ENCODE peak calls at places on chromosomes 11 and 22, in ten cellular contexts. One of them, this sample, is unnamed.

GRCh38 chr22:44204937-44205712 is 24.4 kb downstream of the PARVG start:
- DNase-seq in stomach: no peak
- DNase-seq in adrenal gland: no peak
- DNase-seq in uterus: no peak
- DNase-seq in heart left ventricle: no peak
- DNase-seq in IMR-90: no peak
- DNase-seq in Peyer's patch: no peak
- DNase-seq in tibial nerve: no peak
- DNase-seq in body of pancreas: no peak
- DNase-seq in HepG2: no peak
- DNase-seq in this sample: no peak

GRCh38 chr11:69636512-69636866 is 4.5 kb upstream of the CCND1 start:
- DNase-seq in stomach: peak
- DNase-seq in adrenal gland: peak
- DNase-seq in uterus: peak
- DNase-seq in heart left ventricle: peak
- DNase-seq in IMR-90: peak
- DNase-seq in Peyer's patch: peak
- DNase-seq in tibial nerve: no peak
- DNase-seq in body of pancreas: peak
- DNase-seq in HepG2: no peak
- DNase-seq in this sample: peak

GRCh38 chr22:40583058-40583741 is 53.3 kb downstream of the MRTFA start:
- DNase-seq in stomach: no peak
- DNase-seq in adrenal gland: no peak
- DNase-seq in uterus: no peak
- DNase-seq in heart left ventricle: no peak
- DNase-seq in IMR-90: no peak
- DNase-seq in Peyer's patch: no peak
- DNase-seq in tibial nerve: no peak
- DNase-seq in body of pancreas: no peak
- DNase-seq in HepG2: no peak
- DNase-seq in this sample: no peak

GRCh38 chr22:45290410-45290936 is 5.7 kb downstream of the UPK3A start:
- DNase-seq in stomach: peak
- DNase-seq in adrenal gland: no peak
- DNase-seq in uterus: no peak
- DNase-seq in heart left ventricle: no peak
- DNase-seq in IMR-90: peak
- DNase-seq in Peyer's patch: peak
- DNase-seq in tibial nerve: no peak
- DNase-seq in body of pancreas: peak
- DNase-seq in HepG2: no peak
- DNase-seq in this sample: no peak

GRCh38 chr11:129947474-129947873 is 52.1 kb upstream of the NFRKB start:
- DNase-seq in stomach: no peak
- DNase-seq in adrenal gland: no peak
- DNase-seq in uterus: no peak
- DNase-seq in heart left ventricle: no peak
- DNase-seq in IMR-90: no peak
- DNase-seq in Peyer's patch: no peak
- DNase-seq in tibial nerve: no peak
- DNase-seq in body of pancreas: no peak
- DNase-seq in HepG2: no peak
- DNase-seq in this sample: no peak

GRCh38 chr11:75678620-75679259 is 9.9 kb upstream of the MAP6 start:
- DNase-seq in stomach: no peak
- DNase-seq in adrenal gland: no peak
- DNase-seq in uterus: no peak
- DNase-seq in heart left ventricle: no peak
- DNase-seq in IMR-90: no peak
- DNase-seq in Peyer's patch: no peak
- DNase-seq in tibial nerve: no peak
- DNase-seq in body of pancreas: no peak
- DNase-seq in HepG2: no peak
- DNase-seq in this sample: no peak

GRCh38 chr22:33274941-33275443 is 216.8 kb upstream of the SYN3 start:
- DNase-seq in stomach: no peak
- DNase-seq in adrenal gland: no peak
- DNase-seq in uterus: no peak
- DNase-seq in heart left ventricle: no peak
- DNase-seq in IMR-90: no peak
- DNase-seq in Peyer's patch: no peak
- DNase-seq in tibial nerve: no peak
- DNase-seq in body of pancreas: no peak
- DNase-seq in HepG2: no peak
- DNase-seq in this sample: no peak

GRCh38 chr11:9834281-9834680 is 170.4 kb downstream of the SWAP70 start:
- DNase-seq in stomach: no peak
- DNase-seq in adrenal gland: no peak
- DNase-seq in uterus: no peak
- DNase-seq in heart left ventricle: no peak
- DNase-seq in IMR-90: no peak
- DNase-seq in Peyer's patch: no peak
- DNase-seq in tibial nerve: no peak
- DNase-seq in body of pancreas: no peak
- DNase-seq in HepG2: no peak
- DNase-seq in this sample: no peak

GRCh38 chr11:12177739-12178338 is 67.4 kb downstream of the MICAL2 start:
- DNase-seq in stomach: no peak
- DNase-seq in adrenal gland: no peak
- DNase-seq in uterus: no peak
- DNase-seq in heart left ventricle: no peak
- DNase-seq in IMR-90: peak
- DNase-seq in Peyer's patch: no peak
- DNase-seq in tibial nerve: no peak
- DNase-seq in body of pancreas: no peak
- DNase-seq in HepG2: no peak
- DNase-seq in this sample: no peak

GRCh38 chr11:131809203-131809948 is 439.0 kb downstream of the NTM start:
- DNase-seq in stomach: no peak
- DNase-seq in adrenal gland: no peak
- DNase-seq in uterus: no peak
- DNase-seq in heart left ventricle: no peak
- DNase-seq in IMR-90: no peak
- DNase-seq in Peyer's patch: no peak
- DNase-seq in tibial nerve: no peak
- DNase-seq in body of pancreas: no peak
- DNase-seq in HepG2: no peak
- DNase-seq in this sample: no peak

GRCh38 chr11:32422545-32422944 is 12.8 kb downstream of the WT1 start:
- DNase-seq in stomach: no peak
- DNase-seq in adrenal gland: no peak
- DNase-seq in uterus: no peak
- DNase-seq in heart left ventricle: no peak
- DNase-seq in IMR-90: no peak
- DNase-seq in Peyer's patch: no peak
- DNase-seq in tibial nerve: no peak
- DNase-seq in body of pancreas: no peak
- DNase-seq in HepG2: no peak
- DNase-seq in this sample: no peak

GRCh38 chr11:12900496-12900895 is 108.6 kb upstream of the RASSF10 start:
- DNase-seq in stomach: no peak
- DNase-seq in adrenal gland: no peak
- DNase-seq in uterus: no peak
- DNase-seq in heart left ventricle: no peak
- DNase-seq in IMR-90: peak
- DNase-seq in Peyer's patch: no peak
- DNase-seq in tibial nerve: no peak
- DNase-seq in body of pancreas: no peak
- DNase-seq in HepG2: peak
- DNase-seq in this sample: no peak

GRCh38 chr22:22400099-22400498 is 108.4 kb downstream of the ZNF280B start:
- DNase-seq in stomach: no peak
- DNase-seq in adrenal gland: no peak
- DNase-seq in uterus: no peak
- DNase-seq in heart left ventricle: no peak
- DNase-seq in IMR-90: no peak
- DNase-seq in Peyer's patch: no peak
- DNase-seq in tibial nerve: no peak
- DNase-seq in body of pancreas: no peak
- DNase-seq in HepG2: no peak
- DNase-seq in this sample: no peak

GRCh38 chr11:7640826-7641225 is 32.5 kb downstream of the CYB5R2 start:
- DNase-seq in stomach: no peak
- DNase-seq in adrenal gland: no peak
- DNase-seq in uterus: no peak
- DNase-seq in heart left ventricle: no peak
- DNase-seq in IMR-90: no peak
- DNase-seq in Peyer's patch: peak
- DNase-seq in tibial nerve: no peak
- DNase-seq in body of pancreas: no peak
- DNase-seq in HepG2: no peak
- DNase-seq in this sample: no peak

GRCh38 chr11:365831-366230 is 3.5 kb upstream of the B4GALNT4 start:
- DNase-seq in stomach: no peak
- DNase-seq in adrenal gland: no peak
- DNase-seq in uterus: no peak
- DNase-seq in heart left ventricle: no peak
- DNase-seq in IMR-90: no peak
- DNase-seq in Peyer's patch: no peak
- DNase-seq in tibial nerve: no peak
- DNase-seq in body of pancreas: no peak
- DNase-seq in HepG2: no peak
- DNase-seq in this sample: no peak

DNA sequence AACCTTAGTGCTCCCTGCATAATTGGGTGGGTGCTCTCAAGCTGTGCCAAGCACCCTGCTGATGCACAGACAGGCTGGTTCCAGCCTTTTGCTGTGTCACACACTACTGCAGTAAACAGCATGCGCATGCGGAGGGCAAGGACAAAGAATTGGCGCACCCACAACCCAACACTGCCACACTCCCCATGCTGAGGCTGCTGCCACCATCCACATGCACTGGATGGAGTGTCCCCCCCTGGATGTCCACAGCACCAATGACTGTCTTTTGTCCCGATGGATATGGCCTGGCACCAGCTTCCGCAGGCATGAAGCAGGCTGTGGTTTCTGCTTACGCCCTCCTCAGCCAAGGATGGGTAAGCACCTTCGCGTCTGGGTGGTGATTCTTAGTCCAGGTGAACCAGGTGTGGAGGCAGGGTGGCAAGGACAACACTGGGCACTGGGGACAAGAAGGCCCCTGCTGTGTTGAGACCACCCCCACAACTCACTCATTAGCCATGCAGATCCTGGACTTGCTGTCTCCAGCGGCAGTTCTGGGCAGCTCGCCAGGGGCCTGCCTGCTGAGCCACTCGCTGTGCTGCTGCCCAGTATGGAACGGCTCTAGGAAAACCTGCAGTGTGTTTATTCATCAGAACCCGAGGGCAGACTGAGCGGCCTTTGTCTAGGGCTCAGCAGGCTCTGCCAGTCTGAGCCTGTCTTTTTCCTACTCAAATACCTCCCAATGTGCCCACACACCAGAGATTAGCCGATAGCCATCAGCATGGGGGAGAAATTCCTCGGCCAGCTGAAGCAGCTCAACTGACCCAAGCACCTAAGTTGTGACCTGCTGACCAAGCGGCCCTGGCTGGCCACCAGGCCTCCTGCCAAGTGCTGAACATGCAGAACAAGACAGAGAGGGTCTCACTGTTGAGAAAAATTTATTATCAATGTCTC is 8.2 kb upstream of the NAP1L4 start:
- DNase-seq in stomach: peak
- DNase-seq in adrenal gland: no peak
- DNase-seq in uterus: no peak
- DNase-seq in heart left ventricle: peak
- DNase-seq in IMR-90: peak
- DNase-seq in Peyer's patch: peak
- DNase-seq in tibial nerve: no peak
- DNase-seq in body of pancreas: peak
- DNase-seq in HepG2: no peak
- DNase-seq in this sample: peak
- TF ChIP-seq POLR2A in stomach: no peak
- TF ChIP-seq POLR2A in adrenal gland: no peak
- TF ChIP-seq POLR2A in uterus: no peak
- TF ChIP-seq POLR2A in heart left ventricle: no peak
- TF ChIP-seq POLR2A in IMR-90: no peak
- TF ChIP-seq POLR2A in Peyer's patch: no peak
- TF ChIP-seq POLR2A in tibial nerve: no peak
- TF ChIP-seq POLR2A in body of pancreas: no peak
- TF ChIP-seq POLR2A in HepG2: no peak
- TF ChIP-seq POLR2A in this sample: no peak

DNA sequence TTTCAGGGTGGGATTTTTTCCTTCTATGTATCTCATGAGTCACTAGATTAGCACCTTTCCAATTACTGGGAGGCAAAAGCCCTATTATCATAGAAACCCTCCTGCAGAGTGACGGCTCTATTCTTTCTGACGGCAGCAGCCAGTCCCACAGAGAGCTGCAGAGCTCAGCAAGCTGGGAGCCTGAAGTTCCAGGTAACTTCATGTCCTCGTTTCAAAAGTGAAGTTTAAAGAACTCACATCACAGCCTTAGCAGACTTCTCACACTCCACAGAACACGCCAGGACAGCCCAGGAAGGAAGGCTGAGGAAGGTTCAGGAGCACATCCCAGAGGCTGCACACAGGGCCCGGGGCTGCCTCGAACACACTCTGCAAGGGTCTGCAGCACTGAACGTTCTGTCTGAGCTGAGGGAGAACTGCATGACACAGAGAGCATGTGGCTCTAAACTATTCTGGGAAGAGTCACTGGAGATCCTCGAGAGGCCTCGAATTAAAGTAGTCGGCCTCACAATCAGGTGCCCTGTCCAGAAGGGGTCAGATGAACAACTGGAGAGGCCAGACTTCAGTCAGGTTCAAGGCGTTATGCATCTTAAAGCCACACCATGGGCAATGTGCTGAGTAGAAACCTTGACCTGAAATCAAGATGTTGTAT is 104.2 kb upstream of the DRD2 start:
- DNase-seq in stomach: no peak
- DNase-seq in adrenal gland: no peak
- DNase-seq in uterus: no peak
- DNase-seq in heart left ventricle: no peak
- DNase-seq in IMR-90: no peak
- DNase-seq in Peyer's patch: no peak
- DNase-seq in tibial nerve: no peak
- DNase-seq in body of pancreas: no peak
- DNase-seq in HepG2: no peak
- DNase-seq in this sample: no peak
- H3K27ac ChIP-seq in stomach: no peak
- H3K27ac ChIP-seq in adrenal gland: no peak
- H3K27ac ChIP-seq in uterus: no peak
- H3K27ac ChIP-seq in heart left ventricle: no peak
- H3K27ac ChIP-seq in IMR-90: no peak
- H3K27ac ChIP-seq in Peyer's patch: no peak
- H3K27ac ChIP-seq in tibial nerve: no peak
- H3K27ac ChIP-seq in body of pancreas: no peak
- H3K27ac ChIP-seq in HepG2: no peak
- H3K27ac ChIP-seq in this sample: no peak

GRCh38 chr11:16381177-16381576 is 24.8 kb upstream of the SOX6 start:
- DNase-seq in stomach: no peak
- DNase-seq in adrenal gland: no peak
- DNase-seq in uterus: no peak
- DNase-seq in heart left ventricle: no peak
- DNase-seq in IMR-90: peak
- DNase-seq in Peyer's patch: no peak
- DNase-seq in tibial nerve: no peak
- DNase-seq in body of pancreas: no peak
- DNase-seq in HepG2: no peak
- DNase-seq in this sample: no peak
- TF ChIP-seq POLR2A in stomach: no peak
- TF ChIP-seq POLR2A in adrenal gland: no peak
- TF ChIP-seq POLR2A in uterus: no peak
- TF ChIP-seq POLR2A in heart left ventricle: no peak
- TF ChIP-seq POLR2A in IMR-90: no peak
- TF ChIP-seq POLR2A in Peyer's patch: no peak
- TF ChIP-seq POLR2A in tibial nerve: no peak
- TF ChIP-seq POLR2A in body of pancreas: no peak
- TF ChIP-seq POLR2A in HepG2: no peak
- TF ChIP-seq POLR2A in this sample: no peak

GRCh38 chr11:116730568-116730967 is 42.2 kb downstream of the BUD13 start:
- DNase-seq in stomach: peak
- DNase-seq in adrenal gland: no peak
- DNase-seq in uterus: no peak
- DNase-seq in heart left ventricle: no peak
- DNase-seq in IMR-90: no peak
- DNase-seq in Peyer's patch: peak
- DNase-seq in tibial nerve: no peak
- DNase-seq in body of pancreas: no peak
- DNase-seq in HepG2: no peak
- DNase-seq in this sample: no peak
- H3K27ac ChIP-seq in stomach: no peak
- H3K27ac ChIP-seq in adrenal gland: no peak
- H3K27ac ChIP-seq in uterus: no peak
- H3K27ac ChIP-seq in heart left ventricle: no peak
- H3K27ac ChIP-seq in IMR-90: no peak
- H3K27ac ChIP-seq in Peyer's patch: no peak
- H3K27ac ChIP-seq in tibial nerve: no peak
- H3K27ac ChIP-seq in body of pancreas: no peak
- H3K27ac ChIP-seq in HepG2: no peak
- H3K27ac ChIP-seq in this sample: no peak